ENCODE peak calls at places on chromosomes 11 and 22, in six cellular contexts. I is lung, Y is transverse colon, F is progenitor cell of endocrine pancreas, U is right atrium auricular region, G is bronchial epithelial cell. Z is an unnamed sample.

GRCh38 chr11:66933508-66933907 is 24.7 kb downstream of the PC start:
- DNase-seq in I (no peak), Y (no peak), F (no peak), U (no peak), G (no peak), Z (no peak)

GRCh38 chr11:45331839-45332485 is 45.8 kb upstream of the SYT13 start:
- DNase-seq in I (no peak), Y (no peak), F (no peak), U (no peak), G (peak), Z (no peak)

GRCh38 chr11:120215634-120216033 is 4.8 kb downstream of the OAF start:
- DNase-seq in I (no peak), Y (no peak), F (no peak), U (peak), G (no peak), Z (peak)

GRCh38 chr11:79441159-79441875 is 487 bp upstream of the TENM4 start:
- DNase-seq in I (no peak), Y (no peak), F (no peak), U (no peak), G (no peak), Z (no peak)

GRCh38 chr11:22703561-22703960 is 37.1 kb downstream of the GAS2 start:
- DNase-seq in I (no peak), Y (no peak), F (no peak), U (no peak), G (peak), Z (no peak)

GRCh38 chr11:92296138-92296515 is 71.5 kb downstream of the FAT3 start:
- DNase-seq in I (no peak), Y (no peak), F (no peak), U (no peak), G (peak), Z (peak)

GRCh38 chr11:44730775-44731174 is 4.0 kb downstream of the TSPAN18 start:
- DNase-seq in I (no peak), Y (no peak), F (no peak), U (no peak), G (no peak), Z (no peak)

GRCh38 chr11:72576196-72576595 is 98.0 kb downstream of the PDE2A start:
- DNase-seq in I (no peak), Y (no peak), F (no peak), U (no peak), G (no peak), Z (no peak)

GRCh38 chr11:118882489-118882888 is 1.2 kb upstream of the CXCR5 start:
- DNase-seq in I (no peak), Y (no peak), F (no peak), U (no peak), G (no peak), Z (no peak)

GRCh38 chr11:58442136-58442535 is at the start of gene OR5B12:
- DNase-seq in I (no peak), Y (no peak), F (no peak), U (no peak), G (no peak), Z (no peak)

GRCh38 chr11:80097146-80097545 is 656.3 kb upstream of the TENM4 start:
- DNase-seq in I (no peak), Y (no peak), F (no peak), U (no peak), G (no peak), Z (no peak)

GRCh38 chr11:123163621-123164020 is 31.4 kb downstream of the CLMP start:
- DNase-seq in I (no peak), Y (no peak), F (no peak), U (no peak), G (no peak), Z (no peak)

GRCh38 chr11:79439430-79439892 is 1.4 kb downstream of the TENM4 start:
- DNase-seq in I (no peak), Y (no peak), F (no peak), U (no peak), G (no peak), Z (no peak)

GRCh38 chr11:34890812-34891211 is 25.4 kb downstream of the APIP start:
- DNase-seq in I (no peak), Y (no peak), F (no peak), U (no peak), G (peak), Z (peak)

GRCh38 chr11:109939176-109939810 is 153.9 kb upstream of the ZC3H12C start:
- DNase-seq in I (peak), Y (peak), F (no peak), U (no peak), G (peak), Z (peak)

GRCh38 chr11:11532574-11532973 is 89.2 kb downstream of the GALNT18 start:
- DNase-seq in I (no peak), Y (no peak), F (no peak), U (no peak), G (no peak), Z (no peak)

GRCh38 chr11:65118097-65118837 is 766 bp upstream of the ZNHIT2 start:
- DNase-seq in I (no peak), Y (no peak), F (no peak), U (no peak), G (no peak), Z (no peak)

GRCh38 chr22:44823396-44823795 is 71.0 kb downstream of the ARHGAP8 start:
- DNase-seq in I (no peak), Y (no peak), F (no peak), U (no peak), G (no peak), Z (no peak)

GRCh38 chr11:2689551-2690260 is 10.1 kb downstream of the KCNQ1OT1 start:
- DNase-seq in I (no peak), Y (no peak), F (no peak), U (no peak), G (no peak), Z (no peak)

GRCh38 chr11:72015511-72016061 is 16.9 kb downstream of the IL18BP start:
- DNase-seq in I (no peak), Y (no peak), F (no peak), U (no peak), G (no peak), Z (no peak)

GRCh38 chr11:123300874-123301695 is 106.0 kb upstream of the CLMP start:
- DNase-seq in I (no peak), Y (no peak), F (no peak), U (no peak), G (peak), Z (peak)

GRCh38 chr11:81913793-81914192 is 819.9 kb downstream of the FAM181B start:
- DNase-seq in I (no peak), Y (no peak), F (no peak), U (no peak), G (no peak), Z (no peak)

GRCh38 chr11:65945430-65945911 is at the start of gene TSGA10IP:
- DNase-seq in I (no peak), Y (no peak), F (no peak), U (no peak), G (no peak), Z (no peak)

GRCh38 chr11:14323118-14323676 is 35.8 kb downstream of the RRAS2 start:
- DNase-seq in I (no peak), Y (no peak), F (no peak), U (no peak), G (no peak), Z (no peak)

GRCh38 chr11:48122246-48122645 is 94.4 kb upstream of the OR4B1 start:
- DNase-seq in I (no peak), Y (no peak), F (no peak), U (peak), G (no peak), Z (no peak)

GRCh38 chr22:49820984-49821383 is 6.7 kb downstream of the BRD1 start:
- DNase-seq in I (no peak), Y (no peak), F (no peak), U (no peak), G (no peak), Z (no peak)
- TF ChIP-seq CTCF in I (no peak), Y (no peak), F (no peak), U (no peak), G (no peak), Z (no peak)

DNA sequence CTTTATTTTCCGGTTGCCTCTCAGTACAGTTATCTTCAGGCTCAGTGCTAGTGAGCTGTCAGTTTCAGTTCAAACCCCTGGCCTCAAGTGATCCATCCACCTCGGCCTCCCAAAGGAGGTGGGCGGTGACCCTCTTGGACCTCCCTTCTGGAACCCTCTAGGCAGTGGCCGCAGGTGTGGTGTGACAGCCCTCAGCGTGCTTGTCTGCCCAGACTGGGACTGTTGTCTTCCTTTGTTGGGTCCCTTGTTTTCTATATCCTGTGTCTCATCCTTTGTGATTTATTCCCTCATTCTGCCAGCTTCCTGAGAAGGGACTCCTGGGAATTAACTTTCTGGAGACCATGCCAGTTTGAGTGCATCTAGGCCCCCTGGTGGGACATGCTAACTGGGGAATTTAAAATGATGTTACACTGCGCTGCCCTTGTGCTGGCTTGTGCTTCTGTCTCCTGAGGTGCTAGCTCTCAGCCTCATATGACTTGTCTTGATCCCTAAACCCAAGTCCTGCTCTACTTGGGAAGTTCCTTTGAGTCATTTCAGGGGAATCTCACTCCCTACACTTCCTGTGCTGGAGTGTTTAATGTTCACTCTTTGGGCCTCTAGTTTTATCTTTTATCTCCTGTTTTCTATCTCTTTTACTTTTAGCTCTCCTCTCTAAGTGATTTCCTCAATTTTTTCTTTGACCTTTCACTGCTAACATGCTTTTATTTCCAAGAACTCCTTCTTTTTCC is 19.4 kb downstream of the MED15 start:
- DNase-seq in I (no peak), Y (no peak), F (no peak), U (no peak), G (peak), Z (peak)
- TF ChIP-seq CTCF in I (no peak), Y (no peak), F (no peak), U (no peak), G (no peak), Z (peak)

DNA sequence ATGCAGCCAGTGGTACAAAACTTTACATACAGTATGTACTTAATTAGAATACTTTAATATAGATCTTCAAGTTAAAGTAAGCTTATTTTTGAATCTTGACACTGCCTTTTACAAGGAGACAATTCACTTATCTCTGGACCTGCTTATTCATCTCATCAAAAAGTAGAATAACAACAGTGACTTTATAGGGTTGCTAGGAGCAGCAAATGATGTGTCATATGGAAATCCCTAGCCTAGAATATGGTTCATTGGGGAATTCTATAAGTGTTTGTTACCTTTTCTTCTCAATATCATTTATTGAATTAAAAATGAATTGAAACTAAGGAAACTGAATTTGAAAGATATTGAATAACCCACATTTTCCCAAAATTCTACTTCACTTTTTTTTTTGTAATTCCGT is 45.0 kb upstream of the FIBIN start:
- DNase-seq in I (no peak), Y (no peak), F (no peak), U (no peak), G (peak), Z (no peak)
- TF ChIP-seq CTCF in I (no peak), Y (no peak), F (no peak), U (no peak), G (no peak), Z (no peak)

DNA sequence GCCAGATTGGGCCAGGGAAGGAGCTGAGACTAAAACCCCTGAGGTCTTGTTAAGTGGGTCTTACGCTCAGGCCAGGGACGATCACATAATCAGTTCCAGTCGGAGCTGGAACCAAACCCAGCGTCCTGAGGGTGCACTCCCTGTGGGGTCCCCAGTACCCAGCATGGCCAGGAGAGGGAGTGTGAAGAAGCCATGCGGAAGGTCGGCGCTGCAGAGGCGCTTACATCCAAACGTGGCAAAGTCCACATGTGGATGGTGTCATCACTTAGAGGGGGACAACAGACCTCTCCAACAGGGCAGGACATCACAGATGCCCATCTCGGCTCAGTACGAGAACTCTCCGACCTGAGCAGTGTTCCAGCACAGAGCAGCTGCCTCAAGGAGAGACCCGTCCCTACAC is 8.3 kb downstream of the ATP5MGL start:
- DNase-seq in I (no peak), Y (no peak), F (no peak), U (no peak), G (no peak), Z (peak)
- TF ChIP-seq CTCF in I (no peak), Y (no peak), F (peak), U (no peak), G (no peak), Z (peak)

GRCh38 chr11:68959465-68960298 is 21.1 kb downstream of the MRGPRD start:
- DNase-seq in I (no peak), Y (no peak), F (no peak), U (no peak), G (no peak), Z (no peak)

GRCh38 chr11:68962527-68963250 is 18.1 kb downstream of the MRGPRD start:
- DNase-seq in I (no peak), Y (peak), F (no peak), U (no peak), G (no peak), Z (no peak)

GRCh38 chr11:68960299-68961071 is 20.3 kb downstream of the MRGPRD start:
- DNase-seq in I (no peak), Y (no peak), F (no peak), U (no peak), G (no peak), Z (no peak)

GRCh38 chr11:68963779-68964178 is 17.0 kb downstream of the MRGPRD start:
- DNase-seq in I (no peak), Y (peak), F (no peak), U (no peak), G (no peak), Z (no peak)

GRCh38 chr11:68961245-68961644 is 19.5 kb downstream of the MRGPRD start:
- DNase-seq in I (no peak), Y (no peak), F (no peak), U (no peak), G (no peak), Z (no peak)
- TF ChIP-seq CTCF in I (no peak), Y (no peak), F (no peak), U (no peak), G (no peak), Z (no peak)

GRCh38 chr11:102279641-102280170 is 37.6 kb upstream of the BIRC3 start:
- DNase-seq in I (no peak), Y (peak), F (no peak), U (no peak), G (peak), Z (peak)
- TF ChIP-seq CTCF in I (no peak), Y (no peak), F (no peak), U (no peak), G (no peak), Z (peak)

Z was measured in cardiac fibroblast.